ENCODE peak calls at places on chromosomes 16 and 17, in six cellular contexts. One of them, this sample, is unnamed.

GRCh38 chr17:56676807-56677206 is 83.3 kb downstream of the NOG start:
- DNase-seq in choroid plexus epithelial cell: no peak
- DNase-seq in Panc1: no peak
- DNase-seq in ascending aorta: no peak
- DNase-seq in A549: no peak
- DNase-seq in AG04450: no peak
- DNase-seq in this sample: no peak

GRCh38 chr17:6178959-6179358 is 108.8 kb downstream of the WSCD1 start:
- DNase-seq in choroid plexus epithelial cell: no peak
- DNase-seq in Panc1: no peak
- DNase-seq in ascending aorta: no peak
- DNase-seq in A549: no peak
- DNase-seq in AG04450: no peak
- DNase-seq in this sample: no peak

GRCh38 chr16:29029168-29029994 is 44.5 kb downstream of the LAT start:
- DNase-seq in choroid plexus epithelial cell: peak; percentile 96
- DNase-seq in Panc1: no peak
- DNase-seq in ascending aorta: peak; percentile 15
- DNase-seq in A549: peak; percentile 25
- DNase-seq in AG04450: peak; percentile 81
- DNase-seq in this sample: peak; percentile 95

GRCh38 chr17:78641243-78641642 is 64.0 kb upstream of the DNAH17 start:
- DNase-seq in choroid plexus epithelial cell: no peak
- DNase-seq in Panc1: no peak
- DNase-seq in ascending aorta: no peak
- DNase-seq in A549: no peak
- DNase-seq in AG04450: no peak
- DNase-seq in this sample: no peak

GRCh38 chr16:87809150-87809902 is 43.5 kb upstream of the KLHDC4 start:
- DNase-seq in choroid plexus epithelial cell: no peak
- DNase-seq in Panc1: no peak
- DNase-seq in ascending aorta: no peak
- DNase-seq in A549: no peak
- DNase-seq in AG04450: no peak
- DNase-seq in this sample: peak; percentile 19

GRCh38 chr17:37527249-37527851 is 37.7 kb downstream of the DUSP14 start:
- DNase-seq in choroid plexus epithelial cell: peak; percentile 82
- DNase-seq in Panc1: peak; percentile 13
- DNase-seq in ascending aorta: no peak
- DNase-seq in A549: peak; percentile 70
- DNase-seq in AG04450: peak; percentile 26
- DNase-seq in this sample: peak; percentile 70

GRCh38 chr17:17859909-17860760 is 23.3 kb upstream of the SREBF1 start:
- DNase-seq in choroid plexus epithelial cell: peak; percentile 67
- DNase-seq in Panc1: no peak
- DNase-seq in ascending aorta: no peak
- DNase-seq in A549: peak; percentile 97
- DNase-seq in AG04450: no peak
- DNase-seq in this sample: peak; percentile 62

GRCh38 chr17:10879110-10879509 is 41.2 kb upstream of the PIRT start:
- DNase-seq in choroid plexus epithelial cell: peak; percentile 2
- DNase-seq in Panc1: no peak
- DNase-seq in ascending aorta: no peak
- DNase-seq in A549: no peak
- DNase-seq in AG04450: no peak
- DNase-seq in this sample: peak; percentile 2

DNA sequence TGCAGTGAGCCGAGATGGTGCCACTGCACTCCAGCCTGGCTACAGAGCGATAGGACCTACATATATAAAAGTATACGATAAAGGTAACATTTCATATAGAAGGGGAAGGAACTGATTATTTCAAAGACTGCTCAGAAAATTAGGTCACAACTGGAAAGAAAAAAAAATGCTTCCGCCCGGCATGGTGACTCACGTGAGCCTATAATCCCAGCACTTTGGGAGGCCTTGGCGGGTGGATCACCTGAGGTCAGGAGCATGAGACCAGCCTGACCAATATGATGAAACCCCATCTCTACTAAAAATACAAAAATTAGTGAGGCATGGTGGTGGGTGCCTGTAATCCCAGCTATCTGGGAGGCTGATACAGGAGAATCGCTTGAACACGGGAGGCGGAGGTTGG is 7.8 kb downstream of the TEX14 start:
- DNase-seq in choroid plexus epithelial cell: no peak
- DNase-seq in Panc1: no peak
- DNase-seq in ascending aorta: no peak
- DNase-seq in A549: no peak
- DNase-seq in AG04450: no peak
- DNase-seq in this sample: no peak
- H3K4me3 ChIP-seq in choroid plexus epithelial cell: no peak overlapping the region
- H3K4me3 ChIP-seq in Panc1: no peak overlapping the region
- H3K4me3 ChIP-seq in ascending aorta: no peak overlapping the region
- H3K4me3 ChIP-seq in A549: no peak overlapping the region
- H3K4me3 ChIP-seq in AG04450: no peak overlapping the region
- H3K4me3 ChIP-seq in this sample: no peak overlapping the region

GRCh38 chr16:82668094-82668493 is 41.3 kb downstream of the CDH13 start:
- DNase-seq in choroid plexus epithelial cell: no peak
- DNase-seq in Panc1: no peak
- DNase-seq in ascending aorta: no peak
- DNase-seq in A549: no peak
- DNase-seq in AG04450: no peak
- DNase-seq in this sample: no peak

GRCh38 chr16:82675300-82675699 is 48.5 kb downstream of the CDH13 start:
- DNase-seq in choroid plexus epithelial cell: peak; percentile 55
- DNase-seq in Panc1: no peak
- DNase-seq in ascending aorta: no peak
- DNase-seq in A549: no peak
- DNase-seq in AG04450: no peak
- DNase-seq in this sample: no peak

GRCh38 chr16:82667437-82667836 is 40.7 kb downstream of the CDH13 start:
- DNase-seq in choroid plexus epithelial cell: no peak
- DNase-seq in Panc1: no peak
- DNase-seq in ascending aorta: no peak
- DNase-seq in A549: no peak
- DNase-seq in AG04450: no peak
- DNase-seq in this sample: no peak

GRCh38 chr16:82672676-82673075 is 45.9 kb downstream of the CDH13 start:
- DNase-seq in choroid plexus epithelial cell: no peak
- DNase-seq in Panc1: no peak
- DNase-seq in ascending aorta: no peak
- DNase-seq in A549: no peak
- DNase-seq in AG04450: no peak
- DNase-seq in this sample: no peak

GRCh38 chr16:82671743-82672142 is 45.0 kb downstream of the CDH13 start:
- DNase-seq in choroid plexus epithelial cell: no peak
- DNase-seq in Panc1: no peak
- DNase-seq in ascending aorta: no peak
- DNase-seq in A549: no peak
- DNase-seq in AG04450: no peak
- DNase-seq in this sample: no peak
- TF ChIP-seq CTCF in choroid plexus epithelial cell: peak; percentile 60
- TF ChIP-seq CTCF in Panc1: peak; percentile 43
- TF ChIP-seq CTCF in ascending aorta: peak; percentile 15
- TF ChIP-seq CTCF in A549: peak; percentile 32
- TF ChIP-seq CTCF in AG04450: peak; percentile 36
- TF ChIP-seq CTCF in this sample: peak; percentile 28

DNA sequence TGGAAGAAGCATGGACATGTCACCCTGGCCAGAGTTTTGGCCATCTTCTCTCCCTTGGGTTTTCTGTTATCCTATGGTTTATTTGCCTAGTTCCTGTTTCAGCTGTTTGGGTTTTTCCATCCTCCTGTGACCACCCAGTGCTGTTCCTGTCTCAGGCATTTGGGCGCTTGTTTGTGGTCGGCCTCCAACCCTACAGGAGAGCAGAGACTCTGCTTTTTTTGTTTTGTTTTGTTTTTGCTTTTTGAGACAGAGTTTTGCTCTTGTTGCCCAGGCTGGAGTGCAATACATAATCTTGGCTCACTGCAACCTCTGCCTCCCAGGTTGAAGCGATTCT is 3.3 kb upstream of the ZC3H7A start:
- DNase-seq in choroid plexus epithelial cell: no peak
- DNase-seq in Panc1: no peak
- DNase-seq in ascending aorta: no peak
- DNase-seq in A549: no peak
- DNase-seq in AG04450: no peak
- DNase-seq in this sample: no peak
- H3K4me3 ChIP-seq in choroid plexus epithelial cell: no peak overlapping the region
- H3K4me3 ChIP-seq in Panc1: no peak overlapping the region
- H3K4me3 ChIP-seq in ascending aorta: no peak overlapping the region
- H3K4me3 ChIP-seq in A549: no peak overlapping the region
- H3K4me3 ChIP-seq in AG04450: no peak overlapping the region
- H3K4me3 ChIP-seq in this sample: no peak overlapping the region

GRCh38 chr17:32695864-32696263 is 181.1 kb downstream of the MYO1D start:
- DNase-seq in choroid plexus epithelial cell: no peak
- DNase-seq in Panc1: no peak
- DNase-seq in ascending aorta: no peak
- DNase-seq in A549: no peak
- DNase-seq in AG04450: no peak
- DNase-seq in this sample: no peak

GRCh38 chr17:32699247-32699646 is 177.7 kb downstream of the MYO1D start:
- DNase-seq in choroid plexus epithelial cell: no peak
- DNase-seq in Panc1: no peak
- DNase-seq in ascending aorta: no peak
- DNase-seq in A549: no peak
- DNase-seq in AG04450: no peak
- DNase-seq in this sample: no peak

GRCh38 chr17:32697728-32698625 is 178.9 kb downstream of the MYO1D start:
- DNase-seq in choroid plexus epithelial cell: no peak
- DNase-seq in Panc1: no peak
- DNase-seq in ascending aorta: no peak
- DNase-seq in A549: no peak
- DNase-seq in AG04450: no peak
- DNase-seq in this sample: no peak

GRCh38 chr17:32693135-32693897 is 183.6 kb downstream of the MYO1D start:
- DNase-seq in choroid plexus epithelial cell: no peak
- DNase-seq in Panc1: no peak
- DNase-seq in ascending aorta: no peak
- DNase-seq in A549: no peak
- DNase-seq in AG04450: no peak
- DNase-seq in this sample: no peak

GRCh38 chr17:32696426-32696825 is 180.5 kb downstream of the MYO1D start:
- DNase-seq in choroid plexus epithelial cell: no peak
- DNase-seq in Panc1: no peak
- DNase-seq in ascending aorta: no peak
- DNase-seq in A549: no peak
- DNase-seq in AG04450: no peak
- DNase-seq in this sample: no peak
- TF ChIP-seq CTCF in choroid plexus epithelial cell: no peak
- TF ChIP-seq CTCF in Panc1: no peak
- TF ChIP-seq CTCF in ascending aorta: no peak
- TF ChIP-seq CTCF in A549: no peak
- TF ChIP-seq CTCF in AG04450: no peak
- TF ChIP-seq CTCF in this sample: no peak

GRCh38 chr16:66895999-66896398 is 15.7 kb downstream of the PDP2 start:
- DNase-seq in choroid plexus epithelial cell: no peak
- DNase-seq in Panc1: no peak
- DNase-seq in ascending aorta: no peak
- DNase-seq in A549: no peak
- DNase-seq in AG04450: no peak
- DNase-seq in this sample: no peak
- H3K4me3 ChIP-seq in choroid plexus epithelial cell: no peak overlapping the region
- H3K4me3 ChIP-seq in Panc1: no peak overlapping the region
- H3K4me3 ChIP-seq in ascending aorta: no peak overlapping the region
- H3K4me3 ChIP-seq in A549: no peak overlapping the region
- H3K4me3 ChIP-seq in AG04450: no peak overlapping the region
- H3K4me3 ChIP-seq in this sample: no peak overlapping the region